ENCODE peak calls at places on chromosome 16, in four cellular contexts. One of them, this sample, is unnamed.

GRCh38 chr16:30066882-30067583 is 1.5 kb downstream of the ALDOA start:
- DNase-seq in AG09319: no peak
- DNase-seq in nephron progenitor cell: no peak
- DNase-seq in epithelial cell of esophagus: no peak
- DNase-seq in this sample: no peak

GRCh38 chr16:66617010-66617434 is 12.5 kb downstream of the CMTM3 start:
- DNase-seq in nephron progenitor cell: no peak
- DNase-seq in AG09319: no peak
- DNase-seq in epithelial cell of esophagus: no peak
- DNase-seq in this sample: no peak

GRCh38 chr16:81889896-81890634 is 111.0 kb downstream of the PLCG2 start:
- DNase-seq in nephron progenitor cell: peak; percentile 68
- DNase-seq in epithelial cell of esophagus: peak; percentile 79
- DNase-seq in AG09319: peak; percentile 29
- DNase-seq in this sample: no peak

GRCh38 chr16:27408012-27408601 is 6.1 kb downstream of the IL21R start:
- DNase-seq in nephron progenitor cell: no peak
- DNase-seq in AG09319: no peak
- DNase-seq in epithelial cell of esophagus: no peak
- DNase-seq in this sample: no peak

GRCh38 chr16:10069374-10069773 is 112.9 kb downstream of the GRIN2A start:
- DNase-seq in nephron progenitor cell: no peak
- DNase-seq in AG09319: no peak
- DNase-seq in epithelial cell of esophagus: no peak
- DNase-seq in this sample: no peak

GRCh38 chr16:66440970-66441369 is 13.9 kb downstream of the BEAN1 start:
- DNase-seq in nephron progenitor cell: no peak
- DNase-seq in epithelial cell of esophagus: no peak
- DNase-seq in AG09319: no peak
- DNase-seq in this sample: no peak

GRCh38 chr16:85829266-85829665 is 29.8 kb downstream of the COX4I1 start:
- DNase-seq in nephron progenitor cell: no peak
- DNase-seq in AG09319: no peak
- DNase-seq in epithelial cell of esophagus: no peak
- DNase-seq in this sample: peak; percentile 65

GRCh38 chr16:67339453-67339852 is 12.8 kb downstream of the LRRC36 start:
- DNase-seq in nephron progenitor cell: no peak
- DNase-seq in AG09319: peak; percentile 8
- DNase-seq in epithelial cell of esophagus: peak; percentile 28
- DNase-seq in this sample: no peak

GRCh38 chr16:26521626-26522025 is 545.1 kb upstream of the C16orf82 start:
- DNase-seq in AG09319: no peak
- DNase-seq in epithelial cell of esophagus: no peak
- DNase-seq in nephron progenitor cell: no peak
- DNase-seq in this sample: no peak

GRCh38 chr16:73768786-73769203 is 527.8 kb upstream of the PSMD7 start:
- DNase-seq in AG09319: no peak
- DNase-seq in nephron progenitor cell: no peak
- DNase-seq in epithelial cell of esophagus: no peak
- DNase-seq in this sample: no peak

GRCh38 chr16:4358831-4359561 is 7.9 kb upstream of the PAM16 start:
- DNase-seq in epithelial cell of esophagus: no peak
- DNase-seq in AG09319: no peak
- DNase-seq in nephron progenitor cell: peak; percentile 91
- DNase-seq in this sample: no peak

GRCh38 chr16:84489141-84489540 is 15.3 kb downstream of the MEAK7 start:
- DNase-seq in epithelial cell of esophagus: no peak
- DNase-seq in nephron progenitor cell: no peak
- DNase-seq in AG09319: no peak
- DNase-seq in this sample: no peak

GRCh38 chr16:85162478-85163277 is 50.4 kb upstream of the CIBAR2 start:
- DNase-seq in epithelial cell of esophagus: no peak
- DNase-seq in nephron progenitor cell: peak; percentile 52
- DNase-seq in AG09319: peak; percentile 49
- DNase-seq in this sample: no peak

GRCh38 chr16:66703359-66704215 is 7.0 kb upstream of the CMTM4 start:
- DNase-seq in nephron progenitor cell: no peak
- DNase-seq in AG09319: no peak
- DNase-seq in epithelial cell of esophagus: no peak
- DNase-seq in this sample: no peak

GRCh38 chr16:88376053-88376834 is 6.5 kb upstream of the ZNF469 start:
- DNase-seq in nephron progenitor cell: peak; percentile 1
- DNase-seq in AG09319: no peak
- DNase-seq in epithelial cell of esophagus: no peak
- DNase-seq in this sample: peak; percentile 83

GRCh38 chr16:19886061-19886792 is 1.6 kb upstream of the GPRC5B start:
- DNase-seq in AG09319: no peak
- DNase-seq in epithelial cell of esophagus: peak; percentile 73
- DNase-seq in nephron progenitor cell: peak; percentile 83
- DNase-seq in this sample: no peak

GRCh38 chr16:4176794-4177438 is 60.7 kb upstream of the ADCY9 start:
- DNase-seq in epithelial cell of esophagus: peak; percentile 77
- DNase-seq in AG09319: no peak
- DNase-seq in nephron progenitor cell: no peak
- DNase-seq in this sample: peak; percentile 42

GRCh38 chr16:71557954-71558582 is 18.8 kb downstream of the TAT start:
- DNase-seq in nephron progenitor cell: no peak
- DNase-seq in AG09319: no peak
- DNase-seq in epithelial cell of esophagus: no peak
- DNase-seq in this sample: no peak

GRCh38 chr16:27230562-27230991 is 27.3 kb downstream of the KDM8 start:
- DNase-seq in epithelial cell of esophagus: no peak
- DNase-seq in AG09319: no peak
- DNase-seq in nephron progenitor cell: no peak
- DNase-seq in this sample: peak; percentile 79

GRCh38 chr16:22316411-22316811 is 19.2 kb downstream of the POLR3E start:
- DNase-seq in AG09319: no peak
- DNase-seq in epithelial cell of esophagus: no peak
- DNase-seq in nephron progenitor cell: no peak
- DNase-seq in this sample: no peak

GRCh38 chr16:9072806-9073341 is 18.6 kb upstream of the HAPSTR1 start:
- DNase-seq in AG09319: no peak
- DNase-seq in nephron progenitor cell: no peak
- DNase-seq in epithelial cell of esophagus: peak; percentile 94
- DNase-seq in this sample: no peak

GRCh38 chr16:27444015-27444414 is 42.0 kb downstream of the IL21R start:
- DNase-seq in AG09319: no peak
- DNase-seq in nephron progenitor cell: no peak
- DNase-seq in epithelial cell of esophagus: peak; percentile 74
- DNase-seq in this sample: no peak

GRCh38 chr16:49282690-49283375 is 1.2 kb upstream of the CBLN1 start:
- DNase-seq in nephron progenitor cell: peak; percentile 73
- DNase-seq in AG09319: no peak
- DNase-seq in epithelial cell of esophagus: no peak
- DNase-seq in this sample: no peak

GRCh38 chr16:84999200-84999599 is 12.1 kb downstream of the ZDHHC7 start:
- DNase-seq in nephron progenitor cell: no peak
- DNase-seq in AG09319: no peak
- DNase-seq in epithelial cell of esophagus: peak; percentile 38
- DNase-seq in this sample: no peak

GRCh38 chr16:86455116-86455515 is 55.2 kb upstream of the FOXF1 start:
- DNase-seq in AG09319: peak; percentile 85
- DNase-seq in epithelial cell of esophagus: no peak
- DNase-seq in nephron progenitor cell: no peak
- DNase-seq in this sample: no peak

GRCh38 chr16:24689128-24689527 is 40.3 kb upstream of the TNRC6A start:
- DNase-seq in AG09319: peak; percentile 24
- DNase-seq in epithelial cell of esophagus: peak; percentile 68
- DNase-seq in nephron progenitor cell: peak; percentile 31
- DNase-seq in this sample: no peak

GRCh38 chr16:22372882-22373661 is 1.3 kb downstream of the CDR2 start:
- DNase-seq in nephron progenitor cell: no peak
- DNase-seq in epithelial cell of esophagus: no peak
- DNase-seq in AG09319: no peak
- DNase-seq in this sample: no peak

GRCh38 chr16:30027588-30028437 is 3.3 kb downstream of the TLCD3B start:
- DNase-seq in epithelial cell of esophagus: no peak
- DNase-seq in AG09319: no peak
- DNase-seq in nephron progenitor cell: no peak
- DNase-seq in this sample: no peak

GRCh38 chr16:27759947-27760844 is 210.3 kb downstream of the KATNIP start:
- DNase-seq in epithelial cell of esophagus: no peak
- DNase-seq in AG09319: no peak
- DNase-seq in nephron progenitor cell: no peak
- DNase-seq in this sample: no peak

GRCh38 chr16:72094266-72094610 is 591 bp downstream of the DHX38 start:
- DNase-seq in nephron progenitor cell: no peak
- DNase-seq in epithelial cell of esophagus: peak; percentile 27
- DNase-seq in AG09319: no peak
- DNase-seq in this sample: no peak

GRCh38 chr16:26963109-26963508 is 103.6 kb upstream of the C16orf82 start:
- DNase-seq in epithelial cell of esophagus: no peak
- DNase-seq in AG09319: no peak
- DNase-seq in nephron progenitor cell: peak; percentile 9
- DNase-seq in this sample: no peak

GRCh38 chr16:60031751-60032150 is 1297.6 kb upstream of the GOT2 start:
- DNase-seq in nephron progenitor cell: no peak
- DNase-seq in epithelial cell of esophagus: no peak
- DNase-seq in AG09319: peak; percentile 8
- DNase-seq in this sample: no peak

DNA sequence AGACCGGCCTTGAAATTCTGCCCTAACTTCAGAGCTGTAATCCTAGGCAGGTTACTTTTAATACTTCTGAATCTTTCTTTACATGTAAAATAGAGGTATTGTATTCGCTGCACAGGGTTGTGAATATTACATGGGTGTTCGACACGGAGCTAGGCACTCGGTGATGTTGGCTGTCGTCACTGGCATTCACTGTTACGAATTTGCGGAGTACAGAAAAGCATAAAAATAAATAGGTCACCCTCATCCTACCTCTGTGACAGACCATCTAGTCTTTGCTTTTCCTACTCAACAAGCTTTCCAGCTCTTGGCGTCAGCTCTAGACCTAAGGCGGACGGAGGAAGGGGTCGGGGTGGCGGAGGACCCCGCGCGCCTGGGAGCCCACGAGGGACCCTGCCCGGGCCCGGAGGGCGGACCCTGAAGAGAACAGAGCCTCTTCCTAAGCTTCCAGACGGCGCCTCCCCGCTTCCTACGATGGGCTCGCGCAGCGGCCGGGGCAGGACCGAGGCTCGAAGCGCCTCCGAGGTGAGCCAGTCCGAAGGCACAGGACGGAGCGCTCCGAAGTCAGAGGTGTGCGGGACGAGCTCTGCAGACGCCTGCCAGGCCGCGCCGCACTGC is 877 bp upstream of the SPG7 start:
- DNase-seq in nephron progenitor cell: no peak
- DNase-seq in epithelial cell of esophagus: no peak
- DNase-seq in AG09319: no peak
- DNase-seq in this sample: no peak
- TF ChIP-seq CTCF in nephron progenitor cell: no peak
- TF ChIP-seq CTCF in epithelial cell of esophagus: no peak
- TF ChIP-seq CTCF in AG09319: no peak
- TF ChIP-seq CTCF in this sample: no peak

GRCh38 chr16:722835-723633 is 2.1 kb downstream of the ANTKMT start:
- DNase-seq in epithelial cell of esophagus: no peak
- DNase-seq in AG09319: no peak
- DNase-seq in nephron progenitor cell: no peak
- DNase-seq in this sample: no peak

GRCh38 chr16:721765-722481 is 977 bp downstream of the ANTKMT start:
- DNase-seq in AG09319: no peak
- DNase-seq in nephron progenitor cell: no peak
- DNase-seq in epithelial cell of esophagus: no peak
- DNase-seq in this sample: no peak

GRCh38 chr16:720507-720989 is 398 bp upstream of the ANTKMT start:
- DNase-seq in epithelial cell of esophagus: no peak
- DNase-seq in nephron progenitor cell: peak; percentile 68
- DNase-seq in AG09319: no peak
- DNase-seq in this sample: no peak

GRCh38 chr16:719815-720506 is 985 bp upstream of the ANTKMT start:
- DNase-seq in AG09319: no peak
- DNase-seq in nephron progenitor cell: no peak
- DNase-seq in epithelial cell of esophagus: peak; percentile 66
- DNase-seq in this sample: no peak

GRCh38 chr16:720990-721764 is at the start of gene ANTKMT:
- DNase-seq in epithelial cell of esophagus: peak; percentile 88
- DNase-seq in nephron progenitor cell: peak; percentile 93
- DNase-seq in AG09319: no peak
- DNase-seq in this sample: no peak
- TF ChIP-seq CTCF in epithelial cell of esophagus: no peak
- TF ChIP-seq CTCF in nephron progenitor cell: no peak
- TF ChIP-seq CTCF in AG09319: no peak
- TF ChIP-seq CTCF in this sample: peak; percentile 44

GRCh38 chr16:46927273-46927672 is 43.1 kb downstream of the GPT2 start:
- DNase-seq in nephron progenitor cell: no peak
- DNase-seq in AG09319: no peak
- DNase-seq in epithelial cell of esophagus: no peak
- DNase-seq in this sample: no peak

GRCh38 chr16:46928811-46929210 is 44.6 kb downstream of the GPT2 start:
- DNase-seq in nephron progenitor cell: no peak
- DNase-seq in AG09319: no peak
- DNase-seq in epithelial cell of esophagus: no peak
- DNase-seq in this sample: no peak

GRCh38 chr16:46926470-46927225 is 42.5 kb downstream of the GPT2 start:
- DNase-seq in AG09319: no peak
- DNase-seq in nephron progenitor cell: no peak
- DNase-seq in epithelial cell of esophagus: no peak
- DNase-seq in this sample: no peak

GRCh38 chr16:46930861-46931260 is 42.6 kb downstream of the DNAJA2 start:
- DNase-seq in AG09319: no peak
- DNase-seq in nephron progenitor cell: no peak
- DNase-seq in epithelial cell of esophagus: no peak
- DNase-seq in this sample: peak; percentile 20

GRCh38 chr16:46929378-46930332 is 43.8 kb downstream of the DNAJA2 start:
- DNase-seq in nephron progenitor cell: peak; percentile 77
- DNase-seq in AG09319: no peak
- DNase-seq in epithelial cell of esophagus: peak; percentile 60
- DNase-seq in this sample: no peak
- TF ChIP-seq CTCF in nephron progenitor cell: peak; percentile 91
- TF ChIP-seq CTCF in AG09319: peak; percentile 89
- TF ChIP-seq CTCF in epithelial cell of esophagus: peak; percentile 88
- TF ChIP-seq CTCF in this sample: peak; percentile 95

DNA sequence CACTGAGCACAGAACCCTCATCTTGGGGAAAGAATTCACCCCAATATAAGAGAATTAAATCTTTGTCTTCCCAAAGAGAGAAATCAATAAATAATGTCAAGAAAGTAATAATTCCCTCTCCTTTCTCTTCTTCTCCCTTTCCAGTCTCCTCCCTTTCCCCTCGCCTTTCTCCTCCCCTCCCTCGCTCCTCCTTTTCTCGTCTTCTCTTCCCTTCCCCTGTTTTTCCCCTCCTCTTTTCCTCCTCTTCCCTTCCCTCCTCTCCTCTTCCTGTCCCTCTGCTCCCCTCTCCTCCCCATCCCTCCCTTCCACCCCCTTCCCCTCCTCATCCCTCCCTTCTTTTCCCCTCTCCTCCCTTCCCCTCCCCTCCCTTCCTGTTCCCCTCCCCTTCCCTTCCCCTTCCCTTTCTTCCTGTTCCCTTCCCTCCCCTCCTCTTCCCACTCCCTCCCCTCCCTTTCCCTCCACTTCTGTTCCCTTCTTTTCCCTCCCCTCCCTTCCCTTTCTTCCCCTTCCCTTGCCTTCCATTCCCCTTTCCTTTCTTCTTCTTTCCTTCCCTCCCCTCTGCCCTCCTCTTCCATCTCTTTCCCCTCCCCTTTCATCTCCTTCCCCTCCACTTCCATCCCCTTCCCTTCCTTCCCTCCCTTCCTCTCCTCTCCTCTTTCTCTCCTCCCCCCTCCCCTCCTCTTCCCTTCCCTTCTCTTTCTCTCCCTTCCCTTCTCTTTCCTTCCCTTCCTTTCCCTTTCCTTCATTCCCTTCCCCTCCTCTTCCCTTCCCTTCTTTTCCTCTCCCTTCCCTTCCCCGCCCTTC is 363.6 kb downstream of the SHISA9 start:
- DNase-seq in AG09319: no peak
- DNase-seq in nephron progenitor cell: no peak
- DNase-seq in epithelial cell of esophagus: no peak
- DNase-seq in this sample: no peak
- TF ChIP-seq CTCF in AG09319: no peak
- TF ChIP-seq CTCF in nephron progenitor cell: no peak
- TF ChIP-seq CTCF in epithelial cell of esophagus: no peak
- TF ChIP-seq CTCF in this sample: no peak

This sample was measured in chondrocyte.